ENCODE peak calls at places on chromosomes 1 and 21, in five cellular contexts. One of them, this sample, is unnamed.

GRCh38 chr21:44817506-44817880 is 369 bp downstream of the SUMO3 start:
- DNase-seq in sigmoid colon: peak
- DNase-seq in kidney tubule cell: peak
- DNase-seq in fibroblast of lung: peak
- DNase-seq in coronary artery: peak
- DNase-seq in this sample: peak

GRCh38 chr1:83791821-83792437 is 207.0 kb downstream of the TTLL7 start:
- DNase-seq in kidney tubule cell: peak
- DNase-seq in coronary artery: no peak
- DNase-seq in sigmoid colon: no peak
- DNase-seq in fibroblast of lung: peak
- DNase-seq in this sample: no peak

GRCh38 chr1:211497489-211498045 is 5.6 kb upstream of the RD3 start:
- DNase-seq in coronary artery: no peak
- DNase-seq in fibroblast of lung: no peak
- DNase-seq in sigmoid colon: no peak
- DNase-seq in kidney tubule cell: no peak
- DNase-seq in this sample: no peak

GRCh38 chr1:42035205-42035829 is 116.6 kb upstream of the HIVEP3 start:
- DNase-seq in kidney tubule cell: peak
- DNase-seq in fibroblast of lung: peak
- DNase-seq in coronary artery: peak
- DNase-seq in sigmoid colon: peak
- DNase-seq in this sample: no peak

GRCh38 chr1:201221201-201221846 is 30.7 kb downstream of the IGFN1 start:
- DNase-seq in sigmoid colon: no peak
- DNase-seq in coronary artery: peak
- DNase-seq in fibroblast of lung: no peak
- DNase-seq in kidney tubule cell: no peak
- DNase-seq in this sample: no peak

GRCh38 chr21:26546698-26547097 is 26.4 kb downstream of the CYYR1 start:
- DNase-seq in fibroblast of lung: no peak
- DNase-seq in coronary artery: no peak
- DNase-seq in sigmoid colon: no peak
- DNase-seq in kidney tubule cell: no peak
- DNase-seq in this sample: no peak

GRCh38 chr1:998905-999796 is 746 bp downstream of the HES4 start:
- DNase-seq in fibroblast of lung: peak
- DNase-seq in coronary artery: no peak
- DNase-seq in kidney tubule cell: peak
- DNase-seq in sigmoid colon: peak
- DNase-seq in this sample: no peak

GRCh38 chr1:20481158-20481617 is 4.8 kb downstream of the CAMK2N1 start:
- DNase-seq in fibroblast of lung: peak
- DNase-seq in coronary artery: no peak
- DNase-seq in sigmoid colon: no peak
- DNase-seq in kidney tubule cell: peak
- DNase-seq in this sample: no peak

GRCh38 chr1:44108241-44108640 is 10.4 kb upstream of the KLF17 start:
- DNase-seq in sigmoid colon: no peak
- DNase-seq in coronary artery: no peak
- DNase-seq in kidney tubule cell: peak
- DNase-seq in fibroblast of lung: peak
- DNase-seq in this sample: no peak

This sample was measured in epithelial cell of prostate.